ENCODE peak calls at places on chromosomes 2 and 18, in ten cellular contexts. L is BE2C, P is GM12865, K is AG09309, W is left lung, Y is astrocyte of the spinal cord, O is cardiac muscle cell, H is choroid plexus epithelial cell, X is fibroblast of the aortic adventitia, B is cardiac fibroblast. T is an unnamed sample.
A peak's percentile ranks its signal among the peaks of the same experiment; 100 is the strongest.

GRCh38 chr2:68124321-68124720 is 33.4 kb upstream of the PNO1 start:
- DNase-seq in L (no peak), P (no peak), K (no peak), W (no peak), Y (no peak), O (peak; percentile 7), H (peak; percentile 30), X (peak; percentile 39), B (peak; percentile 33), T (peak; percentile 18)

GRCh38 chr18:36744261-36744876 is 84.4 kb downstream of the TPGS2 start:
- DNase-seq in L (no peak), P (no peak), K (peak; percentile 39), W (no peak), Y (no peak), O (no peak), H (no peak), X (peak; percentile 15), B (peak; percentile 7), T (no peak)

GRCh38 chr18:36697905-36698304 is 130.9 kb downstream of the TPGS2 start:
- DNase-seq in L (no peak), P (no peak), K (peak; percentile 78), W (no peak), Y (peak; percentile 89), O (peak; percentile 76), H (peak; percentile 70), X (peak; percentile 88), B (peak; percentile 76), T (peak; percentile 87)

GRCh38 chr2:30421026-30421425 is 26.0 kb upstream of the LCLAT1 start:
- DNase-seq in L (no peak), P (no peak), K (no peak), W (no peak), Y (no peak), O (no peak), H (no peak), X (peak; percentile 40), B (no peak), T (no peak)

GRCh38 chr18:62957885-62958472 is 242.6 kb downstream of the PHLPP1 start:
- DNase-seq in L (peak; percentile 27), P (peak; percentile 70), K (no peak), W (no peak), Y (no peak), O (peak; percentile 61), H (peak; percentile 65), X (peak; percentile 56), B (peak; percentile 68), T (peak; percentile 54)

GRCh38 chr2:160940699-160941098 is 219.5 kb upstream of the TANK start:
- DNase-seq in L (no peak), P (peak; percentile 63), K (no peak), W (peak; percentile 35), Y (no peak), O (no peak), H (peak; percentile 79), X (peak; percentile 73), B (peak; percentile 82), T (no peak)

GRCh38 chr2:112811841-112812306 is 24.7 kb downstream of the IL1B start:
- DNase-seq in L (no peak), P (peak; percentile 76), K (peak; percentile 42), W (no peak), Y (peak; percentile 74), O (peak; percentile 90), H (peak; percentile 90), X (peak; percentile 78), B (peak; percentile 98), T (peak; percentile 66)

GRCh38 chr2:113685471-113685870 is 58.4 kb downstream of the RABL2A start:
- DNase-seq in L (no peak), P (no peak), K (no peak), W (no peak), Y (no peak), O (no peak), H (peak; percentile 19), X (no peak), B (peak; percentile 53), T (no peak)

GRCh38 chr2:23096905-23097602 is 287.9 kb upstream of the KLHL29 start:
- DNase-seq in L (peak; percentile 14), P (no peak), K (no peak), W (no peak), Y (no peak), O (no peak), H (no peak), X (no peak), B (no peak), T (no peak)

GRCh38 chr2:47354817-47355653 is 47.9 kb upstream of the MSH2 start:
- DNase-seq in L (no peak), P (no peak), K (no peak), W (no peak), Y (no peak), O (no peak), H (no peak), X (no peak), B (no peak), T (no peak)

GRCh38 chr2:219689676-219690628 is 62.5 kb downstream of the SLC4A3 start:
- DNase-seq in L (peak; percentile 61), P (peak; percentile 76), K (peak; percentile 45), W (no peak), Y (peak; percentile 75), O (peak; percentile 85), H (peak; percentile 82), X (peak; percentile 88), B (peak; percentile 84), T (peak; percentile 84)

GRCh38 chr18:41642756-41643155 is 312.3 kb upstream of the PIK3C3 start:
- DNase-seq in L (no peak), P (no peak), K (no peak), W (no peak), Y (no peak), O (peak; percentile 8), H (no peak), X (no peak), B (peak; percentile 44), T (peak; percentile 19)

GRCh38 chr18:48548404-48548771 is 9.6 kb downstream of the CTIF start:
- DNase-seq in L (no peak), P (no peak), K (peak; percentile 75), W (no peak), Y (no peak), O (peak; percentile 80), H (peak; percentile 68), X (peak; percentile 87), B (no peak), T (peak; percentile 56)

GRCh38 chr18:60684843-60685513 is 312.4 kb upstream of the MC4R start:
- DNase-seq in L (no peak), P (no peak), K (peak; percentile 5), W (no peak), Y (peak; percentile 36), O (peak; percentile 45), H (peak; percentile 68), X (peak; percentile 58), B (peak; percentile 58), T (peak; percentile 3)

GRCh38 chr2:200345917-200346316 is 39.4 kb downstream of the SPATS2L start:
- DNase-seq in L (no peak), P (no peak), K (no peak), W (no peak), Y (no peak), O (no peak), H (no peak), X (peak; percentile 27), B (no peak), T (no peak)

DNA sequence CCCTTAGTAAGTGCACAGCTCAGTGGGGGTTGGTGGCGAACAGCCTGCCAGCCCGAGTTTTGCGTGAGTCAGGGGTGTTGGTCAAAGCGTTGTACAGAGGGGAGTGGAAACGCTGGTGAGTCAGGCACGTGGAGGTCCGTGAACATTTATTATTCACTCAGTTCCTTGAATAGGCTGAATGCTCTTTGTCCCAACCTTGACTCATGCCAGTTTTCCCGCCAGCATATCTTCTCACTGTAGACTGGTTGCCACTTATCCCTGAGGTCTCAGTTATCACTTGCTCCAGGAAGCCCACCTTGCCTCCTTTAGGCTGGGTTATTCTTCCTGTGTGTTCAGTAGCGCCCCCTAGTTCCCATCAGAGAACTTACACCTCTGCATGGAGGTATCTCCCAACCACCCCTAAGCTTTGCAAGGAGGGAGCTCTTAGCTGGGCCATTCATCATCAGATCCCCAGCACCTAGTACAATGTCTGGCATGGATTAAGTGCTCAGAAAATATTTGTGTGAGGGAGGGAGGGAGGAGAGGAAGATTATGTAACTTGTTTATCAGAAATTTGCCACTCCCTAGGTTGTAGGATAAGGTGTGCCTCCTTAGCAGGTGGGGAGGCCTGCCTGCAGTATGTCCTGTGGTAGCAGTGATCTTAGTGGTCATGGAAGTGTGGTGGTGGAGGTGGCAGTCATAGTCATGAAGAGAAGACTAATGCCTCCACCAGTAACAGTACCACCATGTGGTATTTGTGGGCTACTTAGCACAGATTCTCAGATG is 72.1 kb downstream of the CABLES1 start:
- DNase-seq in L (no peak), P (peak; percentile 45), K (no peak), W (no peak), Y (peak; percentile 54), O (no peak), H (peak; percentile 23), X (peak; percentile 24), B (peak; percentile 65), T (no peak)
- TF ChIP-seq CTCF in L (peak; percentile 24), P (peak; percentile 35), K (peak; percentile 37), W (no peak), Y (peak; percentile 52), O (peak; percentile 46), H (peak; percentile 51), X (peak; percentile 42), B (peak; percentile 45), T (no peak)

GRCh38 chr2:193517615-193518014 is 1322.9 kb upstream of the TMEFF2 start:
- DNase-seq in L (no peak), P (no peak), K (no peak), W (no peak), Y (no peak), O (no peak), H (peak; percentile 11), X (peak; percentile 20), B (peak; percentile 62), T (peak; percentile 11)
- H3K4me3 ChIP-seq in L (no peak overlapping the region), P (no peak overlapping the region), K (no peak overlapping the region), W (no peak overlapping the region), Y (no peak overlapping the region), O (no peak overlapping the region), H (no peak overlapping the region), X (no peak overlapping the region), B (no peak overlapping the region), T (no peak overlapping the region)

DNA sequence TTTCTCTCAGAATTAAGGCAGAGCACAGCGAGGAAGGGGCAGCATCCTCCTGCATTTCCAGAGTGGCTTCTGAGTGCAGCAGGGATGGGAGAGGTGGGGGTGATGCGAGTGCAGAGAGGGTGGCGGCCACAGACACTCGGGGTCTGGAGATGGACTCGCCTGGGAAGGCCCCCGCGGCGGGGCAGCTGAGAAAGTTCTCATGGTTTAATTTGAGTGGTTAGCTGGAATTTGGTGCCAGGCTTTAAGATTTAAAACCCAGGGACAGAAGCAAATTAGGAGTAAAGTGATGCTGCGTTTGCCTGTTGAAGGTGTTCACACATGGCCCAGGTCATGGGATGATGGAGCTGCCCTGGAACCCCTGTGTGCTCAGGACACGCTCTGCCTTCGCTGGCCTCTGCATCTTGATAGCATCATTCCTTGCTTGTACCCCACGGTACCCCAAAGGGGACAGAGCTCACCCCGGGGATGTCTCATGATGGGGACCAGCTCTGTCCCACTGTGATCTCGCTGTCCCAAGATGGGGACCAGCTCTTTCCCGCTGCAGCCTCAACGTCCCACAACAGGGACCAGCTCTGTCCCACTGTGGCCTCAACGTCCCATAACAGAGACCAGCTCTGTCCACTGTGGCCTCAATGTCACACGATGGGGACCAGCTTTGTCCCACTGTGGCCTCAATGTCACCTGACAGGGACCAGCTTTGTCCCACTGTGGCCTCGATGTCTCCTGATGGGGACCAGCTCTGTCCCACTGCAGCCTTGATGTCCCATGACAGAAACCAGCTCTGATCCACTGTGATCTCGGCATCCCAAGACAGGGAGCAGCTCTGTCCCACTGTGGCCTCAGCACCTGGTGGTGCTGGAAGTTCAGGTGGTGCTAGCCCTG is 27.5 kb downstream of the TMEM18 start:
- DNase-seq in L (no peak), P (no peak), K (no peak), W (no peak), Y (no peak), O (no peak), H (no peak), X (no peak), B (no peak), T (no peak)
- TF ChIP-seq CTCF in L (no peak), P (no peak), K (no peak), W (no peak), Y (no peak), O (no peak), H (no peak), X (no peak), B (no peak), T (no peak)

GRCh38 chr18:14179306-14179705 is 47.1 kb upstream of the ZNF519 start:
- DNase-seq in L (no peak), P (no peak), K (no peak), W (no peak), Y (peak; percentile 1), O (no peak), H (no peak), X (no peak), B (peak; percentile 0), T (peak; percentile 1)
- H3K4me3 ChIP-seq in L (no peak overlapping the region), P (peak overlapping the region; percentile 52), K (peak overlapping the region; percentile 55), W (peak overlapping the region; percentile 41), Y (peak overlapping the region; percentile 41), O (no peak overlapping the region), H (peak overlapping the region; percentile 55), X (peak overlapping the region; percentile 68), B (no peak overlapping the region), T (peak overlapping the region; percentile 41)

T was measured in foreskin fibroblast.